ENCODE peak calls at places on chromosomes 7 and 10, in six cellular contexts. C is astrocyte of the spinal cord, U is M059J, A is activated T-cell treated with anti-CD3 and anti-CD28 coated beads for 48 hours, D is neural progenitor cell, Y is posterior cingulate gyrus. Q is an unnamed sample.

GRCh38 chr10:124172241-124172661 is 78.9 kb upstream of the CHST15 start:
- DNase-seq in C (no peak), U (no peak), A (no peak), D (no peak), Y (no peak), Q (no peak)

GRCh38 chr10:46555713-46556514 is 544 bp downstream of the GPRIN2 start:
- DNase-seq in C (no peak), U (no peak), A (no peak), D (peak), Y (peak), Q (no peak)

GRCh38 chr7:27095897-27096755 is at the start of gene HOXA1:
- DNase-seq in C (peak), U (peak), A (peak), D (peak), Y (no peak), Q (peak)

GRCh38 chr10:110751845-110752244 is 107.7 kb downstream of the RBM20 start:
- DNase-seq in C (no peak), U (no peak), A (no peak), D (no peak), Y (no peak), Q (no peak)

GRCh38 chr7:74443591-74444365 is 9.9 kb upstream of the GTF2IRD1 start:
- DNase-seq in C (no peak), U (no peak), A (no peak), D (peak), Y (no peak), Q (no peak)

GRCh38 chr7:21352540-21353387 is 75.1 kb upstream of the SP4 start:
- DNase-seq in C (no peak), U (no peak), A (no peak), D (no peak), Y (no peak), Q (no peak)

GRCh38 chr10:72088879-72089585 is 681 bp upstream of the SPOCK2 start:
- DNase-seq in C (peak), U (no peak), A (no peak), D (peak), Y (peak), Q (no peak)

GRCh38 chr7:55251911-55252310 is 113.2 kb upstream of the LANCL2 start:
- DNase-seq in C (no peak), U (no peak), A (no peak), D (no peak), Y (no peak), Q (no peak)

GRCh38 chr7:2638224-2638991 is 6.6 kb downstream of the TTYH3 start:
- DNase-seq in C (peak), U (peak), A (no peak), D (no peak), Y (no peak), Q (no peak)

GRCh38 chr10:125093199-125093841 is 67.0 kb downstream of the CTBP2 start:
- DNase-seq in C (peak), U (no peak), A (no peak), D (no peak), Y (no peak), Q (peak)

GRCh38 chr10:128438417-128439063 is 312.3 kb upstream of the MKI67 start:
- DNase-seq in C (no peak), U (no peak), A (no peak), D (no peak), Y (no peak), Q (no peak)

GRCh38 chr10:63166742-63167258 is 33.7 kb downstream of the NRBF2 start:
- DNase-seq in C (peak), U (peak), A (no peak), D (peak), Y (no peak), Q (peak)

GRCh38 chr7:47806701-47807103 is 141.6 kb downstream of the PKD1L1 start:
- DNase-seq in C (no peak), U (no peak), A (no peak), D (no peak), Y (no peak), Q (peak)

GRCh38 chr7:65731562-65732035 is 141.3 kb upstream of the VKORC1L1 start:
- DNase-seq in C (peak), U (no peak), A (peak), D (peak), Y (no peak), Q (peak)

GRCh38 chr7:131219277-131220041 is 108.2 kb upstream of the MKLN1 start:
- DNase-seq in C (no peak), U (no peak), A (no peak), D (no peak), Y (peak), Q (no peak)

GRCh38 chr10:78960316-78960800 is 108.4 kb upstream of the ZMIZ1 start:
- DNase-seq in C (peak), U (peak), A (no peak), D (no peak), Y (peak), Q (peak)

GRCh38 chr10:24367688-24368087 is 158.8 kb downstream of the KIAA1217 start:
- DNase-seq in C (no peak), U (no peak), A (no peak), D (no peak), Y (no peak), Q (no peak)

GRCh38 chr7:94344826-94345225 is 49.9 kb upstream of the COL1A2 start:
- DNase-seq in C (peak), U (peak), A (no peak), D (no peak), Y (no peak), Q (no peak)

GRCh38 chr7:148684289-148684688 is 14.4 kb upstream of the CUL1 start:
- DNase-seq in C (no peak), U (no peak), A (no peak), D (no peak), Y (no peak), Q (no peak)

GRCh38 chr10:118922226-118922625 is 107.3 kb upstream of the NANOS1 start:
- DNase-seq in C (peak), U (peak), A (no peak), D (no peak), Y (no peak), Q (no peak)

GRCh38 chr7:30164567-30164966 is 29.8 kb downstream of the MTURN start:
- DNase-seq in C (peak), U (peak), A (no peak), D (peak), Y (no peak), Q (peak)

GRCh38 chr10:99467236-99467999 is 37.0 kb upstream of the GOT1 start:
- DNase-seq in C (no peak), U (peak), A (no peak), D (peak), Y (no peak), Q (peak)

GRCh38 chr10:78864761-78865517 is 203.8 kb upstream of the ZMIZ1 start:
- DNase-seq in C (no peak), U (no peak), A (no peak), D (no peak), Y (no peak), Q (no peak)

GRCh38 chr10:79248341-79248931 is 98.8 kb upstream of the PPIF start:
- DNase-seq in C (peak), U (no peak), A (no peak), D (no peak), Y (no peak), Q (no peak)

GRCh38 chr7:149713061-149713730 is 60.2 kb downstream of the ZNF467 start:
- DNase-seq in C (no peak), U (no peak), A (no peak), D (no peak), Y (no peak), Q (no peak)

GRCh38 chr7:108189733-108190388 is 59.7 kb upstream of the LAMB4 start:
- DNase-seq in C (no peak), U (no peak), A (no peak), D (no peak), Y (no peak), Q (no peak)

GRCh38 chr7:102125127-102125561 is 161.5 kb upstream of the SH2B2 start:
- DNase-seq in C (peak), U (peak), A (no peak), D (peak), Y (no peak), Q (peak)

GRCh38 chr10:308572-309085 is 173.4 kb downstream of the ZMYND11 start:
- DNase-seq in C (no peak), U (no peak), A (no peak), D (no peak), Y (no peak), Q (no peak)

GRCh38 chr7:46197833-46198540 is 276.9 kb upstream of the IGFBP3 start:
- DNase-seq in C (no peak), U (no peak), A (no peak), D (no peak), Y (no peak), Q (no peak)